ENCODE peak calls at places on chromosomes 16 and 17, in seven cellular contexts. Y, R, Z, B, I, K and M are unnamed samples. For H3K9me3, the result is how much of the 10 kb centered on the place peaks cover.

GRCh38 chr16:70428178-70428998 is 10.5 kb downstream of the ST3GAL2 start:
- DNase-seq in Y (peak), R (peak), Z (no peak), B (peak), I (peak), K (no peak), M (peak)

GRCh38 chr17:82160081-82160480 is 52.6 kb downstream of the CCDC57 start:
- DNase-seq in Y (no peak), R (no peak), Z (no peak), B (no peak), I (no peak), K (no peak), M (no peak)

GRCh38 chr16:11474617-11475291 is 112.0 kb downstream of the LITAF start:
- DNase-seq in Y (no peak), R (peak), Z (no peak), B (no peak), I (no peak), K (no peak), M (no peak)

GRCh38 chr16:77113835-77114234 is 77.2 kb upstream of the MON1B start:
- DNase-seq in Y (no peak), R (no peak), Z (no peak), B (no peak), I (no peak), K (no peak), M (no peak)

GRCh38 chr17:75031972-75032895 is 14.5 kb downstream of the ATP5PD start:
- DNase-seq in Y (peak), R (peak), Z (peak), B (peak), I (peak), K (peak), M (peak)

GRCh38 chr16:64225696-64226095 is 896.2 kb downstream of the CDH11 start:
- DNase-seq in Y (no peak), R (no peak), Z (no peak), B (no peak), I (no peak), K (no peak), M (no peak)

GRCh38 chr16:24291932-24292331 is 35.8 kb downstream of the CACNG3 start:
- DNase-seq in Y (no peak), R (no peak), Z (no peak), B (no peak), I (no peak), K (no peak), M (no peak)

GRCh38 chr17:68248199-68248825 is 469 bp downstream of the AMZ2 start:
- DNase-seq in Y (peak), R (peak), Z (no peak), B (no peak), I (no peak), K (no peak), M (no peak)

GRCh38 chr17:15945493-15946209 is 721 bp downstream of the ADORA2B start:
- DNase-seq in Y (no peak), R (no peak), Z (no peak), B (peak), I (no peak), K (no peak), M (no peak)

GRCh38 chr17:78343099-78343432 is 16.8 kb downstream of the SOCS3 start:
- DNase-seq in Y (peak), R (peak), Z (no peak), B (no peak), I (peak), K (no peak), M (peak)

GRCh38 chr16:80265624-80266306 is 275.0 kb upstream of the DYNLRB2 start:
- DNase-seq in Y (no peak), R (no peak), Z (no peak), B (no peak), I (no peak), K (no peak), M (no peak)

GRCh38 chr17:3683054-3683511 is 12.9 kb downstream of the P2RX5 start:
- DNase-seq in Y (no peak), R (no peak), Z (peak), B (peak), I (no peak), K (no peak), M (peak)

GRCh38 chr16:276360-277077 is 775 bp upstream of the RGS11 start:
- DNase-seq in Y (no peak), R (peak), Z (no peak), B (no peak), I (no peak), K (no peak), M (no peak)

GRCh38 chr16:7397901-7398300 is 65.3 kb downstream of the RBFOX1 start:
- DNase-seq in Y (no peak), R (no peak), Z (no peak), B (no peak), I (no peak), K (no peak), M (no peak)

GRCh38 chr17:28907052-28907438 is 4.2 kb upstream of the DHRS13 start:
- DNase-seq in Y (no peak), R (no peak), Z (no peak), B (no peak), I (no peak), K (no peak), M (no peak)

GRCh38 chr16:20826039-20826566 is 19.8 kb downstream of the REXO5 start:
- DNase-seq in Y (no peak), R (no peak), Z (no peak), B (no peak), I (no peak), K (no peak), M (no peak)

GRCh38 chr17:67055811-67056745 is 11.7 kb downstream of the CACNG1 start:
- DNase-seq in Y (no peak), R (no peak), Z (no peak), B (no peak), I (no peak), K (no peak), M (peak)

GRCh38 chr16:75340715-75341500 is 89.5 kb upstream of the BCAR1 start:
- DNase-seq in Y (no peak), R (no peak), Z (no peak), B (peak), I (no peak), K (no peak), M (no peak)

GRCh38 chr17:40032322-40033320 is 17.4 kb downstream of the CSF3 start:
- DNase-seq in Y (no peak), R (no peak), Z (no peak), B (no peak), I (peak), K (no peak), M (peak)

GRCh38 chr17:14748036-14748715 is 447.3 kb downstream of the HS3ST3B1 start:
- DNase-seq in Y (no peak), R (no peak), Z (no peak), B (no peak), I (no peak), K (no peak), M (no peak)

GRCh38 chr16:84292032-84292431 is 2.6 kb upstream of the WFDC1 start:
- DNase-seq in Y (peak), R (no peak), Z (no peak), B (no peak), I (no peak), K (no peak), M (no peak)

GRCh38 chr16:28130099-28131088 is 66.9 kb upstream of the GSG1L start:
- DNase-seq in Y (no peak), R (no peak), Z (no peak), B (peak), I (no peak), K (no peak), M (no peak)

GRCh38 chr16:60419859-60420258 is 1616.4 kb downstream of the CDH8 start:
- DNase-seq in Y (peak), R (no peak), Z (no peak), B (no peak), I (no peak), K (no peak), M (no peak)

GRCh38 chr17:65434251-65434650 is 127.2 kb downstream of the AXIN2 start:
- DNase-seq in Y (no peak), R (no peak), Z (no peak), B (no peak), I (no peak), K (no peak), M (no peak)

GRCh38 chr17:79041723-79042420 is 17.9 kb downstream of the C1QTNF1 start:
- DNase-seq in Y (no peak), R (no peak), Z (no peak), B (no peak), I (no peak), K (no peak), M (no peak)

GRCh38 chr16:4370570-4371480 is 823 bp upstream of the VASN start:
- DNase-seq in Y (peak), R (peak), Z (no peak), B (no peak), I (peak), K (no peak), M (no peak)

GRCh38 chr17:22142091-22142490 is 449.8 kb downstream of the KCNJ18 start:
- DNase-seq in Y (no peak), R (no peak), Z (no peak), B (no peak), I (no peak), K (no peak), M (no peak)

DNA sequence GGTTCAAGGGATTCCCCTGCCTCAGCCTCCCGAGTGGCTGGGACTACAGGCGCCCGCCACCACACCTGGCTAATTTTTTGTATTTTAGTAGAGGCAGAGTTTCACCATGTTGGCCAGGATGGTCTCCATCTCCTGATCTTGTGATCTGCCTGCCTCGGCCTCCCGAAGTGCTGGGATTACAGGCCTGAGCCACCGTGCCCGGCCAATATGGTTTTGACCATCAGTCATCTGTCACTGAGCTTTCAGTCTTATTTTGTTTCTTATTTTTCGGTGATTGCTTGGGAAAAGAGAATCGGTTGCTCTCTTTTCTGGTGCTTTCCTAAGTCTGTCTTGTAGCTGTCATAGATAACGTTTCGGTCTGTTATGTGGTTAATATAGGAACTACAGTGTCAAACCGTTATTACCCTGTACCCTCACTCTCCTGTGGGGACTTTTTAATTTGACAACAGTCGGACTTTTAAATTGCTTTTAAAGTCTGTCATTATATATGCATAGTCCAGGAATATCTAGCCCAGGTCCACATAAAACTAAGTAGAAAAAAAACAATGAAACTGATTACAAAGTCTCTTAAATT is 453.4 kb downstream of the KCNJ18 start:
- DNase-seq in Y (no peak), R (no peak), Z (no peak), B (no peak), I (no peak), K (no peak), M (no peak)
- H3K9me3 ChIP-seq in Y (under half), R (under half), Z (under half), B (under half), I (under half), K (under half), M (under half)

DNA sequence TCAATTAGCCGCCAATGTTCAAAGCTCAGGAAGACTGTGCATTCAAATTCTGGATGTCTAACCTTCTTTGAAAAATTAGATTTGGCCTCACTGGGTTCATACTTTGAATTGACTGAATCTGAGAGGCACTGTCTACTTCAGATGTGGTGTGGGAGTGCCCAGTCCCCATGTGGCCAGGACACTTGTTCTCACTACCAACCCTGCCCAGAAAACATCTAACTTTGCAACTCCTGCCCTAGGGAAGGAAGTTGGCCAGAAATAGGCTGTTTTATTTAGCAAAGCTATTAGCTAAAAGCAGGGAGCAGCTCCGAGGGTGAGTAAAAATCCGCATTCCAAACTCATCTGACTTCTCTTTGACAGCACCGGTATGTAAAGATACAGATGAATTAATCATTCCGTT is 86.3 kb downstream of the XYLT1 start:
- DNase-seq in Y (no peak), R (no peak), Z (no peak), B (no peak), I (no peak), K (no peak), M (no peak)
- H3K4me3 ChIP-seq in Y (no peak), R (no peak), Z (no peak), B (no peak), I (no peak), K (no peak), M (no peak)

GRCh38 chr17:83203472-83204221 is 124.2 kb downstream of the METRNL start:
- DNase-seq in Y (peak), R (peak), Z (no peak), B (no peak), I (peak), K (no peak), M (no peak)
- H3K9me3 ChIP-seq in Y (under half), R (under half), Z (under half), B (under half), I (under half), K (under half), M (under half)

GRCh38 chr16:67645397-67646121 is 615 bp downstream of the CARMIL2 start:
- DNase-seq in Y (no peak), R (no peak), Z (no peak), B (no peak), I (no peak), K (no peak), M (no peak)
- H3K4me3 ChIP-seq in Y (no peak), R (no peak), Z (peak), B (no peak), I (peak), K (peak), M (peak)

DNA sequence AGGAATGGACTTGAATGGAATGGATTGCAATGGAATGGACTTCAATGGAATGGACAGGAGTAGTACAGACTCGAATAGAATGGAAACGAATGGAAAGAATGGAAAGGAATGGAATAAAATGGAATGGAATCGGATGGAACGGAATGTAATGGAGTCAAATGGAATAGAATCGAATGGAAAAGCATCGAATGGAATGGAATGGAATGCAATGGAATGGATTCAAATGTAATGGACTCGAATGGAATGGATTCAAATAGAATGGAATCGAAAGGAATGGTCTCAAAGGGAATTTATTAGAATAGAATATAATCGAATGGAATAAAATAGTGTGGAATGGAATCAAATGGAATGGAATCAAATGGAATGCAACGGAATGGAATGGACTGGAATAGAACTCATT is 484.9 kb upstream of the WSB1 start:
- DNase-seq in Y (no peak), R (no peak), Z (no peak), B (no peak), I (no peak), K (no peak), M (no peak)
- H3K9me3 ChIP-seq in Y (under half), R (under half), Z (under half), B (under half), I (half or more), K (under half), M (half or more)